ENCODE peak calls at places on chromosomes 6 and 20, in eight cellular contexts. I, Q, H, R, B, L, N and Z are unnamed samples.
A peak's percentile ranks its signal among the peaks of the same experiment; 100 is the strongest.

GRCh38 chr20:53028337-53029007 is 56.3 kb downstream of the TSHZ2 start:
- DNase-seq in I (no peak), H (no peak), R (no peak), L (no peak), N (no peak), Q (no peak), B (no peak), Z (no peak)

GRCh38 chr20:49797292-49797628 is 15.4 kb upstream of the SLC9A8 start:
- DNase-seq in H (no peak), N (no peak), Q (no peak), L (peak; percentile 54), I (no peak), B (no peak), R (no peak), Z (no peak)

GRCh38 chr6:152401978-152402377 is 235.2 kb downstream of the SYNE1 start:
- DNase-seq in Q (no peak), H (no peak), R (no peak), I (no peak), L (no peak), B (no peak), N (no peak), Z (no peak)

GRCh38 chr6:147390909-147391536 is 117.5 kb upstream of the SAMD5 start:
- DNase-seq in R (no peak), B (no peak), Q (no peak), L (no peak), N (no peak), H (no peak), I (no peak), Z (no peak)

GRCh38 chr20:13991311-13991710 is 897 bp upstream of the SEL1L2 start:
- DNase-seq in Q (no peak), I (no peak), N (no peak), L (no peak), R (no peak), B (no peak), H (no peak), Z (no peak)

GRCh38 chr6:148157841-148158240 is 184.8 kb upstream of the SASH1 start:
- DNase-seq in R (no peak), L (no peak), H (no peak), I (no peak), Q (no peak), N (no peak), B (no peak), Z (no peak)

GRCh38 chr6:31655349-31656237 is at the start of gene APOM:
- DNase-seq in Q (no peak), L (no peak), R (no peak), B (no peak), I (no peak), H (no peak), N (no peak), Z (no peak)

GRCh38 chr6:16311763-16312162 is 73.4 kb downstream of the GMPR start:
- DNase-seq in B (no peak), H (no peak), N (no peak), I (no peak), Q (no peak), R (no peak), L (no peak), Z (no peak)

DNA sequence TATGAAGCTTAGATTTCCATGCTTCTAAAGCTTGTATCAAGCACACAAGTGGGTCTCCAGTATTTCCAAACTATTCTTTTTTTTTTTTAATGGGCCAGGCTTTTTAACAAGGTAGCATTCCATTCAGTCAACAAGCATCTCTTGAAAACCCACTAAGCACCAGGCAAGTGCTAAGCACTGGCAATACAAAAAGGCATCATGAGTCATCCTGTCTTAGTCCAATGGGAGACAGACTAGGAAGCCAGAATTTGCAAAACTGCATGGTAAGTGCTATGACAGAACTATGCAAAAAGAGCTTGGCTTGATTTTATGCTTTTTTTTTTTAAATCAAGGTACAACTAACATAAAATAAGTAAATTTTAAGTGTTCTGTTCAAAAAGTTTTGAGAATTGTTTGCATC is 109.3 kb upstream of the DST start:
- DNase-seq in R (no peak), Q (no peak), H (no peak), I (no peak), B (no peak), N (no peak), L (no peak), Z (no peak)
- H3K4me1 ChIP-seq in R (no peaks in the 10 kb centered on the region), Q (peaks cover 82% of the 10 kb centered on the region), H (no peaks in the 10 kb centered on the region), I (no peaks in the 10 kb centered on the region), B (peaks cover 4% of the 10 kb centered on the region), N (no peaks in the 10 kb centered on the region), L (peaks cover 68% of the 10 kb centered on the region), Z (peaks cover 4% of the 10 kb centered on the region)

DNA sequence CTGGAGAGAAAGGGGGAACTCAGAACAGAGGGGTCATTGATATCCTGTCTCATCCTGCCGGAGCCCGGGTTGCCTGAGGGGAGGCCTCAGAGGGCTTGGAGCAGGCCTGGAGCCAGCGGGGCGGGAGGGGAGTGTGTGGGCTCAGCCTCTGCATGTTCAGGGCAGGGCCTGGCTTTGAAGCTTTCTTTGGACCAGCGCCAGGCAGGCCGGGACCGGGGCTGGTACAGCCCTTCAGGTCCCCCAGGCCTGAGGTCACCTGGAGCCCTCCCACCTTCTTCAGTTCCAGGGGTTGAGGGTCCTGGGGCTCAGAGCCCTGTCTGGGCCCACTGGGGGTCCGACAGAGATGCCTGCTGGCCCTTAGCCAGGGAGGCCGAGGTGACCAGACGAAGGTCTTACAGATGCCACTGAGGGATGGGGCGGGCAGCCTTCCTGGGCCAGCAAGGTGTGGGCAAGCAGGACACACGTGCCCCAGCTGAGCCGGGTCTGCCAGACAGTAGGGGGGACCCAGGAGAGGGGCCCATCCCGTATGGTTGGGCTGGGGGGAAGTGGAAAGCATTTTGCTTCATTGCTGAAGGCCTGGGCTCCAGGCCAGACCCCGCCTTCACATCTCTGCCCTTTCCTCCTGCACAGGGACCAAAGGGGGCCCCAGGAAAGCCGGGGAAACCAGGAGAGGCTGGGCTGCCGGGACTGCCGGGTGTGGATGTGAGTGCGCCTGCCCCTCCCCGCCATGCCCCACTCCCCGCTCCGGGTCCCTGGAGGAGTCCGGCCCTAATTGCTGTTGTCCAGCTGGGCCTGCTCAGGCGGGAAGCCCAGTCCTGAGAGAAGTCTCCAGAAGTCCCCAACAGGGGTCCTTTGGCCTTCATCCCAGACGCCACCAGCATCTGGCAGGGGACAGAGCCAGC is 2.0 kb downstream of the COL9A3 start:
- DNase-seq in H (peak; percentile 31), N (no peak), R (no peak), I (no peak), L (peak; percentile 76), B (peak; percentile 66), Q (no peak), Z (peak; percentile 87)
- H3K27ac ChIP-seq in H (no peak overlapping the region), N (no peak overlapping the region), R (no peak overlapping the region), I (peak overlapping the region; percentile 55), L (no peak overlapping the region), B (no peak overlapping the region), Q (no peak overlapping the region), Z (peak overlapping the region; percentile 6)

GRCh38 chr20:63344616-63345327 is 16.4 kb downstream of the CHRNA4 start:
- DNase-seq in R (no peak), L (no peak), I (no peak), Q (no peak), N (no peak), B (no peak), H (no peak), Z (peak; percentile 88)
- H3K4me1 ChIP-seq in R (no peaks in the 10 kb centered on the region), L (no peaks in the 10 kb centered on the region), I (no peaks in the 10 kb centered on the region), Q (no peaks in the 10 kb centered on the region), N (no peaks in the 10 kb centered on the region), B (no peaks in the 10 kb centered on the region), H (no peaks in the 10 kb centered on the region), Z (no peaks in the 10 kb centered on the region)

GRCh38 chr6:78093861-78094360 is 441.1 kb downstream of the MEI4 start:
- DNase-seq in N (no peak), B (no peak), Q (no peak), L (no peak), R (no peak), I (no peak), H (no peak), Z (no peak)
- H3K27ac ChIP-seq in N (no peak overlapping the region), B (no peak overlapping the region), Q (no peak overlapping the region), L (no peak overlapping the region), R (no peak overlapping the region), I (no peak overlapping the region), H (no peak overlapping the region), Z (no peak overlapping the region)